ENCODE peak calls at places on chromosome 22, in nine cellular contexts. B is choroid plexus epithelial cell, G is anterior cingulate cortex, W is astrocyte of the cerebellum, X is GOT3, R is hepatic stellate cell, S is dorsolateral prefrontal cortex, U is AG10803, F is mesothelial cell of epicardium. H is an unnamed sample.
A peak's percentile ranks its signal among the peaks of the same experiment; 100 is the strongest.

GRCh38 chr22:42820075-42820763 is 36.9 kb downstream of the ARFGAP3 start:
- DNase-seq in B (peak; percentile 84), G (no peak), W (peak; percentile 55), X (no peak), R (peak; percentile 75), S (no peak), U (peak; percentile 59), F (no peak), H (no peak)

GRCh38 chr22:47062126-47062525 is 299.7 kb downstream of the TBC1D22A start:
- DNase-seq in B (no peak), G (no peak), W (no peak), X (no peak), R (no peak), S (no peak), U (no peak), F (no peak), H (no peak)

GRCh38 chr22:27413702-27414101 is 387.9 kb downstream of the MN1 start:
- DNase-seq in B (no peak), G (no peak), W (no peak), X (no peak), R (no peak), S (no peak), U (no peak), F (no peak), H (no peak)

GRCh38 chr22:29054251-29054767 is 7.3 kb downstream of the C22orf31 start:
- DNase-seq in B (no peak), G (no peak), W (no peak), X (no peak), R (no peak), S (no peak), U (no peak), F (no peak), H (no peak)

GRCh38 chr22:29369460-29369859 is 18.9 kb downstream of the AP1B1 start:
- DNase-seq in B (peak; percentile 94), G (peak; percentile 55), W (peak; percentile 73), X (no peak), R (no peak), S (peak; percentile 75), U (peak; percentile 77), F (no peak), H (peak; percentile 76)

GRCh38 chr22:41147722-41148121 is 55.3 kb downstream of the EP300 start:
- DNase-seq in B (no peak), G (no peak), W (no peak), X (no peak), R (no peak), S (no peak), U (no peak), F (no peak), H (no peak)

GRCh38 chr22:11627436-11627797 is 3900.6 kb upstream of the OR11H1 start:
- DNase-seq in B (peak; percentile 28), G (no peak), W (no peak), X (no peak), R (no peak), S (no peak), U (peak; percentile 73), F (no peak), H (no peak)

GRCh38 chr22:38733329-38734202 is 22.2 kb downstream of the SUN2 start:
- DNase-seq in B (peak; percentile 40), G (peak; percentile 83), W (no peak), X (no peak), R (peak; percentile 61), S (peak; percentile 85), U (peak; percentile 23), F (no peak), H (peak; percentile 86)

GRCh38 chr22:35409783-35410662 is 10.1 kb downstream of the MCM5 start:
- DNase-seq in B (no peak), G (peak; percentile 20), W (no peak), X (no peak), R (no peak), S (no peak), U (no peak), F (no peak), H (no peak)

GRCh38 chr22:41501209-41501608 is 32.3 kb downstream of the ACO2 start:
- DNase-seq in B (peak; percentile 29), G (no peak), W (no peak), X (no peak), R (no peak), S (no peak), U (no peak), F (no peak), H (peak; percentile 44)

GRCh38 chr22:50581031-50581949 is 1.4 kb downstream of the CHKB start:
- DNase-seq in B (no peak), G (no peak), W (no peak), X (no peak), R (no peak), S (no peak), U (no peak), F (no peak), H (no peak)

GRCh38 chr22:33163815-33164214 is 105.6 kb upstream of the SYN3 start:
- DNase-seq in B (no peak), G (no peak), W (no peak), X (no peak), R (no peak), S (no peak), U (no peak), F (no peak), H (no peak)

GRCh38 chr22:20566420-20567260 is 59.2 kb downstream of the MED15 start:
- DNase-seq in B (peak; percentile 77), G (no peak), W (peak; percentile 72), X (no peak), R (no peak), S (no peak), U (peak; percentile 94), F (no peak), H (no peak)

GRCh38 chr22:17272511-17272991 is 53.3 kb upstream of the ADA2 start:
- DNase-seq in B (no peak), G (no peak), W (no peak), X (no peak), R (no peak), S (no peak), U (no peak), F (no peak), H (no peak)

GRCh38 chr22:38196791-38197429 is 4.9 kb upstream of the MAFF start:
- DNase-seq in B (no peak), G (no peak), W (no peak), X (no peak), R (no peak), S (no peak), U (no peak), F (no peak), H (no peak)

GRCh38 chr22:40249286-40249685 is 71.6 kb downstream of the TNRC6B start:
- DNase-seq in B (no peak), G (no peak), W (no peak), X (no peak), R (no peak), S (no peak), U (no peak), F (no peak), H (no peak)

GRCh38 chr22:40951795-40952602 is 821 bp downstream of the RBX1 start:
- DNase-seq in B (no peak), G (no peak), W (no peak), X (no peak), R (no peak), S (no peak), U (peak; percentile 43), F (no peak), H (no peak)

GRCh38 chr22:49667236-49667635 is 160.4 kb downstream of the BRD1 start:
- DNase-seq in B (no peak), G (no peak), W (no peak), X (no peak), R (no peak), S (no peak), U (no peak), F (peak; percentile 31), H (no peak)

GRCh38 chr22:29816128-29816527 is 21.9 kb downstream of the ASCC2 start:
- DNase-seq in B (no peak), G (no peak), W (no peak), X (no peak), R (no peak), S (no peak), U (peak; percentile 21), F (no peak), H (no peak)

GRCh38 chr22:29621761-29622526 is 18.5 kb downstream of the NF2 start:
- DNase-seq in B (peak; percentile 92), G (no peak), W (peak; percentile 93), X (no peak), R (peak; percentile 67), S (no peak), U (peak; percentile 97), F (no peak), H (no peak)

GRCh38 chr22:35476341-35476740 is 64.3 kb upstream of the RASD2 start:
- DNase-seq in B (peak; percentile 58), G (no peak), W (peak; percentile 23), X (no peak), R (no peak), S (no peak), U (no peak), F (no peak), H (no peak)

GRCh38 chr22:46374663-46375474 is 39.4 kb downstream of the TRMU start:
- DNase-seq in B (no peak), G (no peak), W (no peak), X (no peak), R (no peak), S (no peak), U (no peak), F (no peak), H (no peak)

GRCh38 chr22:40641269-40641668 is 4.8 kb upstream of the MRTFA start:
- DNase-seq in B (no peak), G (no peak), W (no peak), X (no peak), R (no peak), S (no peak), U (no peak), F (no peak), H (no peak)

GRCh38 chr22:44180706-44181032 is at the start of gene PARVG:
- DNase-seq in B (peak; percentile 20), G (no peak), W (no peak), X (no peak), R (no peak), S (no peak), U (no peak), F (no peak), H (no peak)

GRCh38 chr22:36267058-36267457 is 14.1 kb downstream of the APOL1 start:
- DNase-seq in B (no peak), G (no peak), W (no peak), X (no peak), R (no peak), S (no peak), U (no peak), F (no peak), H (no peak)

GRCh38 chr22:38735465-38736256 is 20.1 kb downstream of the SUN2 start:
- DNase-seq in B (no peak), G (no peak), W (no peak), X (no peak), R (no peak), S (peak; percentile 57), U (no peak), F (no peak), H (peak; percentile 43)

GRCh38 chr22:25027052-25027525 is 74.6 kb downstream of the KIAA1671 start:
- DNase-seq in B (no peak), G (no peak), W (no peak), X (no peak), R (no peak), S (no peak), U (no peak), F (no peak), H (no peak)

GRCh38 chr22:26429458-26430238 is 588 bp downstream of the ASPHD2 start:
- DNase-seq in B (no peak), G (no peak), W (no peak), X (no peak), R (no peak), S (no peak), U (no peak), F (no peak), H (no peak)

GRCh38 chr22:49567894-49568750 is 259.6 kb downstream of the BRD1 start:
- DNase-seq in B (no peak), G (no peak), W (no peak), X (no peak), R (no peak), S (peak; percentile 22), U (no peak), F (no peak), H (no peak)

H was measured in caudate nucleus.